ENCODE peak calls at places on chromosomes 6 and 20, in four cellular contexts. One of them, this sample, is unnamed.
A peak's percentile ranks its signal among the peaks of the same experiment; 100 is the strongest.

GRCh38 chr6:36444470-36444869 is 1.7 kb downstream of the KCTD20 start:
- DNase-seq in HL-60: no peak
- DNase-seq in MM.1S: no peak
- DNase-seq in testis: no peak
- DNase-seq in this sample: no peak

GRCh38 chr20:55269913-55270312 is 735.4 kb downstream of the CBLN4 start:
- DNase-seq in HL-60: no peak
- DNase-seq in MM.1S: no peak
- DNase-seq in testis: no peak
- DNase-seq in this sample: no peak

GRCh38 chr20:57498425-57499400 is 26.2 kb downstream of the CTCFL start:
- DNase-seq in HL-60: peak; percentile 74
- DNase-seq in MM.1S: peak; percentile 88
- DNase-seq in testis: peak; percentile 55
- DNase-seq in this sample: peak; percentile 70

GRCh38 chr6:161908872-161909271 is 635.0 kb upstream of the AGPAT4 start:
- DNase-seq in HL-60: no peak
- DNase-seq in MM.1S: no peak
- DNase-seq in testis: no peak
- DNase-seq in this sample: no peak

GRCh38 chr20:31864521-31865400 is 5.6 kb downstream of the DUSP15 start:
- DNase-seq in HL-60: no peak
- DNase-seq in MM.1S: no peak
- DNase-seq in testis: no peak
- DNase-seq in this sample: no peak

GRCh38 chr20:31496761-31497295 is 17.4 kb upstream of the HM13 start:
- DNase-seq in HL-60: no peak
- DNase-seq in MM.1S: no peak
- DNase-seq in testis: peak; percentile 68
- DNase-seq in this sample: no peak

GRCh38 chr6:126625019-126625418 is 285.1 kb downstream of the CENPW start:
- DNase-seq in HL-60: no peak
- DNase-seq in MM.1S: no peak
- DNase-seq in testis: no peak
- DNase-seq in this sample: no peak

GRCh38 chr20:21174425-21175239 is 48.8 kb downstream of the KIZ start:
- DNase-seq in HL-60: no peak
- DNase-seq in MM.1S: no peak
- DNase-seq in testis: no peak
- DNase-seq in this sample: no peak

DNA sequence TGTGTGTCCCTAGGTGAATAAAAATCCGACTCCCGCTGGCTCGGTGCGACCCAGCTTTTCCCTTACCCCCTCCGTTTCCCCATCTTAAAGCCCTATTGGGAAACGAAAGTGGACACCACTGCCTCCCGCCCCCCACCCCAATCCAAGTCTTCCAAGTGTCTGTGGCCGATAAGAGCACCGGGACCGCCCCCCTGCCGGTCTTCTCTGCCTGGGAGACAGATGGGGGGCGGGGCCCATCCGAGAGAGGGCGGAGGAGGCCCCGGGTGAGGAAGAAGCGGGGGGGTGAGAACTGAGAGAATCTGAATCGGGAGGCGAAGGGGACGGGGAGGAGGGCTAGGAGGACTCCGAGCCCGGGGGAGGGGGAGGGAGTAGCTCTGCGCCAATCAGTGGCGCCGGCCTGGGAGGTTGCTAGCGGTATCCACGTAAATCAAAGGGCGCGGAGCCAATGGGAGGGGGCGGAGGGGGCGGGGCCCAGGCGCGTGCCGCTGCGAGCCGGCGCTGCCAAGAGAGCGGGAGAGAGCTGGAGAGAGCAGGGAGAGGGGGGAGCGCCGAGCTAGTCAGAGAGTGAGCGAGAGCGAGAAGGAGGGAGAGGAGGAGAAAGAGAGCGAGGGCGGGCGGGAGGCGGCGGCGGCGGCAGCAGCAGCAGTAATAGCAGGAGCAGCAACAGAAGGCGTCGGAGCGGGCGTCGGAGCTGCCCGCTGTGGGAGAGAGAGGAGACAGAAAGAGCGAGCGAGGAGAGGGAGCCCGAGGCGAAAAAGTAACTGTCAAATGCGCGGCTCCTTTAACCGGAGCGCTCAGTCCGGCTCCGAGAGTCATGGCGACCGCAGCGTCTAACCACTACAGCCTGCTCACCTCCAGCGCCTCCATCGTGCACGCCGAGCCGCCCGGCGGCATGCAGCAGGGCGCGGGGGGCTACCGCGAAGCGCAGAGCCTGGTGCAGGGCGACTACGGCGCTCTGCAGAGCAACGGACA is at the start of gene POU3F2:
- DNase-seq in HL-60: peak; percentile 35
- DNase-seq in MM.1S: peak; percentile 92
- DNase-seq in testis: peak; percentile 86
- DNase-seq in this sample: peak; percentile 78
- H3K4me3 ChIP-seq in HL-60: peak within 1 kb of the TSS; percentile 40
- H3K4me3 ChIP-seq in MM.1S: peak within 1 kb of the TSS; percentile 72
- H3K4me3 ChIP-seq in testis: peak within 1 kb of the TSS; percentile 53
- H3K4me3 ChIP-seq in this sample: peak within 1 kb of the TSS; percentile 55

GRCh38 chr6:111765681-111766523 is 107.3 kb downstream of the FYN start:
- DNase-seq in HL-60: no peak
- DNase-seq in MM.1S: no peak
- DNase-seq in testis: no peak
- DNase-seq in this sample: no peak

GRCh38 chr6:111766524-111766857 is 106.8 kb downstream of the FYN start:
- DNase-seq in HL-60: no peak
- DNase-seq in MM.1S: no peak
- DNase-seq in testis: no peak
- DNase-seq in this sample: no peak

GRCh38 chr6:111768431-111768770 is 104.9 kb downstream of the FYN start:
- DNase-seq in HL-60: no peak
- DNase-seq in MM.1S: no peak
- DNase-seq in testis: no peak
- DNase-seq in this sample: no peak

GRCh38 chr6:111769365-111770127 is 103.7 kb downstream of the FYN start:
- DNase-seq in HL-60: no peak
- DNase-seq in MM.1S: peak; percentile 83
- DNase-seq in testis: no peak
- DNase-seq in this sample: no peak

DNA sequence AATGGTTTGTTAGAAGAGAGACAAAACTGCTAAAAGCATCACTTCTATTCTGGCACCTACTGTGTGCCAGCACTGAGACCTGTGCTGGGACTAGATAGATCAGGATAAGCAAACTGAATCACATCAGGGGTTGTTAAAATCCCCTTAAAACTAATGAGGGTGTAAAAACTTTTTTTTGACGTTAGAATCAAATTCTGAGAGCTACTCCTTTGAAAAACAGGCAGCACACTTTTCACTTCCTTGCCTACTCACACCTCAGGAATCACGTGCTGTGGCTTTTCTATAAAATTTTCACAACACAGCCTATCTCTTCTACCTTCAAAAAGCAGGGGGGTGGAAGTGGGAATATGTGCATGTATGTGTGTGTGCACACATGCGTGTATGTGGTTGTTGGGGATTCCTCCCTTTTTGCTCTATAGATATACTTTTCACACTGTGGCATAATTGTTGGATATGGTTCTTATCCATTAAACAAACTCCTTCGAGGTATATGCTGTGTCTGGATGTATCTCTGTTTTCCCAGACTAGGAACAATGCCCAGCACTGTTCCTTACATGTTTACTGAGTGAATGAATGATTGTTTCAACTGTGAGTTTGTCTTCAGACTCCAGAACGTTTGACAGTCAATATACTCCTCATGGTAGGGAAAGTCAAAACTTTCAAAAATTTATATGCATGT is 105.4 kb downstream of the FYN start:
- DNase-seq in HL-60: no peak
- DNase-seq in MM.1S: no peak
- DNase-seq in testis: no peak
- DNase-seq in this sample: no peak
- TF ChIP-seq CTCF in HL-60: no peak
- TF ChIP-seq CTCF in MM.1S: no peak
- TF ChIP-seq CTCF in testis: no peak
- TF ChIP-seq CTCF in this sample: no peak

GRCh38 chr6:118648866-118649554 is 2.4 kb downstream of the CEP85L start:
- DNase-seq in HL-60: no peak
- DNase-seq in MM.1S: no peak
- DNase-seq in testis: no peak
- DNase-seq in this sample: no peak
- H3K4me3 ChIP-seq in HL-60: no peak overlapping the region
- H3K4me3 ChIP-seq in MM.1S: peak overlapping the region; percentile 94
- H3K4me3 ChIP-seq in testis: no peak overlapping the region
- H3K4me3 ChIP-seq in this sample: peak overlapping the region; percentile 95

GRCh38 chr6:157381631-157382621 is 936 bp downstream of the ZDHHC14 start:
- DNase-seq in HL-60: peak; percentile 50
- DNase-seq in MM.1S: peak; percentile 21
- DNase-seq in testis: peak; percentile 79
- DNase-seq in this sample: peak; percentile 63
- TF ChIP-seq CTCF in HL-60: no peak
- TF ChIP-seq CTCF in MM.1S: no peak
- TF ChIP-seq CTCF in testis: no peak
- TF ChIP-seq CTCF in this sample: peak; percentile 29

DNA sequence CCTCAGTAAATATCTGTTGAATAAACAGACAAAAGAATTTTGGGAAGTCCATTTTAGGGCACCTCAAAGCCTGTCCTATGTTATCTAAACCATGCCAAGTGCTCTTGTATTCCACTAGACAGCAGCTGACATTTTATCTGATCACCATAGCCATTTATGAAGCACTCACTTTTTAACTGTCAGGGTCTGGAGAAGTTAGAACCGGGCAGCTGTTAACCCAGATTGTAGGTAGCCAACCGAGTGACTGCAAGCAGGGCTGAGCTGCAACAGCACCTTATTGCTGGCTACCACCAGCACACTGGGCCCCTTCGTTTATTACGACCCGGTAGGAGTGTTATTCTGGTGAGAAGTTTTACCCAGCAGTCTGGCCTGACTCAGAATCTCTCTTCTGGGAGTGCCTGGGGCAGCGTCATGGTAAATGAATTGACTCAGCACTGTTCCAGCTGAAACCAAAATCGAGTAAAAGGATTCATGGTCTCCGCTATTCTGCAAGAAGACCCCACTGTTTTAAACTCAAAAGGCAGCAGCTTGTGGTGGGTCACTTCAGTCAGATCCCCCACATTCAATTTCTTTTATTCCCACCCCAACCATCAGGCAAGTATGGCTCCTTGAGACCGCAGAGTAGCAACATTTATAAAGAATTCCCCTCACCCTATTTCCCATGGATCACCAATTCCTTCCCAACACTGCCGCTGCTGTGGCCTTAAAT is 1.7 kb downstream of the UBE2V1 start:
- DNase-seq in HL-60: no peak
- DNase-seq in MM.1S: no peak
- DNase-seq in testis: no peak
- DNase-seq in this sample: peak; percentile 60
- H3K4me3 ChIP-seq in HL-60: peak overlapping the region; percentile 82
- H3K4me3 ChIP-seq in MM.1S: peak overlapping the region; percentile 93
- H3K4me3 ChIP-seq in testis: no peak overlapping the region
- H3K4me3 ChIP-seq in this sample: peak overlapping the region; percentile 63

GRCh38 chr6:21479140-21479539 is 114.4 kb upstream of the SOX4 start:
- DNase-seq in HL-60: no peak
- DNase-seq in MM.1S: no peak
- DNase-seq in testis: peak; percentile 69
- DNase-seq in this sample: no peak

GRCh38 chr6:21478411-21478810 is 115.1 kb upstream of the SOX4 start:
- DNase-seq in HL-60: no peak
- DNase-seq in MM.1S: no peak
- DNase-seq in testis: no peak
- DNase-seq in this sample: no peak

GRCh38 chr6:21476054-21476552 is 117.4 kb upstream of the SOX4 start:
- DNase-seq in HL-60: no peak
- DNase-seq in MM.1S: no peak
- DNase-seq in testis: no peak
- DNase-seq in this sample: no peak
- TF ChIP-seq CTCF in HL-60: no peak
- TF ChIP-seq CTCF in MM.1S: no peak
- TF ChIP-seq CTCF in testis: no peak
- TF ChIP-seq CTCF in this sample: no peak

GRCh38 chr6:109478222-109478805 is 4.7 kb downstream of the ZBTB24 start:
- DNase-seq in HL-60: no peak
- DNase-seq in MM.1S: no peak
- DNase-seq in testis: no peak
- DNase-seq in this sample: no peak
- H3K4me3 ChIP-seq in HL-60: no peak overlapping the region
- H3K4me3 ChIP-seq in MM.1S: peak overlapping the region; percentile 47
- H3K4me3 ChIP-seq in testis: no peak overlapping the region
- H3K4me3 ChIP-seq in this sample: peak overlapping the region; percentile 65

GRCh38 chr6:53189554-53189953 is 40.9 kb upstream of the GCM1 start:
- DNase-seq in HL-60: no peak
- DNase-seq in MM.1S: no peak
- DNase-seq in testis: no peak
- DNase-seq in this sample: no peak
- TF ChIP-seq CTCF in HL-60: no peak
- TF ChIP-seq CTCF in MM.1S: no peak
- TF ChIP-seq CTCF in testis: no peak
- TF ChIP-seq CTCF in this sample: no peak

This sample was measured in GM12865.